ENCODE peak calls at places on chromosomes 16 and 17, in four cellular contexts. One of them, this sample, is unnamed.

GRCh38 chr17:45430738-45431530 is 1.7 kb downstream of the ARHGAP27 start:
- DNase-seq in HepG2: no peak
- DNase-seq in K562: no peak
- DNase-seq in A549: no peak
- DNase-seq in this sample: peak; percentile 49

GRCh38 chr17:62705781-62706597 is 78.5 kb downstream of the MRC2 start:
- DNase-seq in HepG2: no peak
- DNase-seq in K562: no peak
- DNase-seq in A549: no peak
- DNase-seq in this sample: no peak

GRCh38 chr16:73032548-73033270 is 15.2 kb downstream of the ZFHX3 start:
- DNase-seq in K562: no peak
- DNase-seq in A549: no peak
- DNase-seq in HepG2: no peak
- DNase-seq in this sample: no peak

GRCh38 chr17:20097362-20097761 is 88.2 kb downstream of the SPECC1 start:
- DNase-seq in HepG2: no peak
- DNase-seq in A549: no peak
- DNase-seq in K562: no peak
- DNase-seq in this sample: no peak

GRCh38 chr17:7383371-7383741 is 2.5 kb downstream of the TNK1 start:
- DNase-seq in A549: no peak
- DNase-seq in HepG2: no peak
- DNase-seq in K562: no peak
- DNase-seq in this sample: no peak

GRCh38 chr17:61285483-61286320 is 113.9 kb upstream of the TBX2 start:
- DNase-seq in HepG2: no peak
- DNase-seq in A549: no peak
- DNase-seq in K562: no peak
- DNase-seq in this sample: no peak

GRCh38 chr16:1688807-1689560 is 10.9 kb downstream of the JPT2 start:
- DNase-seq in K562: no peak
- DNase-seq in A549: peak; percentile 93
- DNase-seq in HepG2: peak; percentile 88
- DNase-seq in this sample: no peak

GRCh38 chr16:49528564-49529150 is 155.1 kb downstream of the C16orf78 start:
- DNase-seq in A549: no peak
- DNase-seq in HepG2: no peak
- DNase-seq in K562: no peak
- DNase-seq in this sample: no peak

GRCh38 chr16:21166561-21166961 is 8.1 kb downstream of the LDAF1 start:
- DNase-seq in HepG2: no peak
- DNase-seq in K562: peak; percentile 13
- DNase-seq in A549: no peak
- DNase-seq in this sample: peak; percentile 27

GRCh38 chr16:31301708-31302400 is 42.1 kb downstream of the ITGAM start:
- DNase-seq in K562: no peak
- DNase-seq in HepG2: no peak
- DNase-seq in A549: peak; percentile 30
- DNase-seq in this sample: peak; percentile 91

GRCh38 chr17:27236710-27237315 is 57.1 kb upstream of the WSB1 start:
- DNase-seq in HepG2: peak; percentile 63
- DNase-seq in A549: peak; percentile 78
- DNase-seq in K562: peak; percentile 69
- DNase-seq in this sample: peak; percentile 78

GRCh38 chr16:25020112-25020591 is 5.0 kb upstream of the ARHGAP17 start:
- DNase-seq in K562: no peak
- DNase-seq in A549: no peak
- DNase-seq in HepG2: no peak
- DNase-seq in this sample: no peak

GRCh38 chr17:59621771-59622170 is 2.1 kb downstream of the CLTC start:
- DNase-seq in A549: no peak
- DNase-seq in HepG2: no peak
- DNase-seq in K562: no peak
- DNase-seq in this sample: no peak

GRCh38 chr17:59620064-59620359 is 317 bp downstream of the CLTC start:
- DNase-seq in K562: no peak
- DNase-seq in HepG2: no peak
- DNase-seq in A549: no peak
- DNase-seq in this sample: no peak

GRCh38 chr17:59619313-59620063 is at the start of gene CLTC:
- DNase-seq in HepG2: peak; percentile 97
- DNase-seq in K562: peak; percentile 87
- DNase-seq in A549: peak; percentile 99
- DNase-seq in this sample: peak; percentile 96

GRCh38 chr17:59618894-59619312 is 792 bp upstream of the CLTC start:
- DNase-seq in A549: no peak
- DNase-seq in K562: peak; percentile 89
- DNase-seq in HepG2: peak; percentile 87
- DNase-seq in this sample: no peak

GRCh38 chr17:59620518-59621259 is 994 bp downstream of the CLTC start:
- DNase-seq in HepG2: peak; percentile 49
- DNase-seq in K562: peak; percentile 79
- DNase-seq in A549: peak; percentile 60
- DNase-seq in this sample: peak; percentile 74
- TF ChIP-seq MYC in HepG2: no peak
- TF ChIP-seq MYC in K562: no peak
- TF ChIP-seq MYC in A549: no peak
- TF ChIP-seq MYC in this sample: no peak

GRCh38 chr16:68889508-68890150 is 46.3 kb downstream of the TANGO6 start:
- DNase-seq in K562: no peak
- DNase-seq in A549: no peak
- DNase-seq in HepG2: peak; percentile 34
- DNase-seq in this sample: no peak

GRCh38 chr16:68884867-68885266 is 41.5 kb downstream of the TANGO6 start:
- DNase-seq in A549: no peak
- DNase-seq in K562: no peak
- DNase-seq in HepG2: no peak
- DNase-seq in this sample: no peak

GRCh38 chr16:68885321-68885720 is 42.0 kb downstream of the TANGO6 start:
- DNase-seq in A549: no peak
- DNase-seq in K562: no peak
- DNase-seq in HepG2: no peak
- DNase-seq in this sample: no peak

GRCh38 chr16:68884391-68884790 is 41.1 kb downstream of the TANGO6 start:
- DNase-seq in HepG2: no peak
- DNase-seq in A549: no peak
- DNase-seq in K562: no peak
- DNase-seq in this sample: no peak

GRCh38 chr16:68887107-68887506 is 43.8 kb downstream of the TANGO6 start:
- DNase-seq in A549: no peak
- DNase-seq in HepG2: no peak
- DNase-seq in K562: no peak
- DNase-seq in this sample: no peak
- TF ChIP-seq MYC in A549: no peak
- TF ChIP-seq MYC in HepG2: no peak
- TF ChIP-seq MYC in K562: no peak
- TF ChIP-seq MYC in this sample: no peak

GRCh38 chr17:77592503-77592902 is 366.0 kb upstream of the TNRC6C start:
- DNase-seq in K562: no peak
- DNase-seq in HepG2: no peak
- DNase-seq in A549: no peak
- DNase-seq in this sample: no peak

GRCh38 chr17:77594416-77595209 is 363.9 kb upstream of the TNRC6C start:
- DNase-seq in K562: no peak
- DNase-seq in HepG2: no peak
- DNase-seq in A549: no peak
- DNase-seq in this sample: no peak

GRCh38 chr17:77593081-77593480 is 365.4 kb upstream of the TNRC6C start:
- DNase-seq in HepG2: no peak
- DNase-seq in K562: no peak
- DNase-seq in A549: no peak
- DNase-seq in this sample: no peak

GRCh38 chr17:77596491-77597420 is 361.7 kb upstream of the TNRC6C start:
- DNase-seq in K562: no peak
- DNase-seq in HepG2: no peak
- DNase-seq in A549: no peak
- DNase-seq in this sample: no peak

GRCh38 chr17:77591231-77591785 is 367.2 kb upstream of the TNRC6C start:
- DNase-seq in K562: no peak
- DNase-seq in HepG2: no peak
- DNase-seq in A549: no peak
- DNase-seq in this sample: no peak
- TF ChIP-seq MYC in K562: no peak
- TF ChIP-seq MYC in HepG2: no peak
- TF ChIP-seq MYC in A549: no peak
- TF ChIP-seq MYC in this sample: no peak

DNA sequence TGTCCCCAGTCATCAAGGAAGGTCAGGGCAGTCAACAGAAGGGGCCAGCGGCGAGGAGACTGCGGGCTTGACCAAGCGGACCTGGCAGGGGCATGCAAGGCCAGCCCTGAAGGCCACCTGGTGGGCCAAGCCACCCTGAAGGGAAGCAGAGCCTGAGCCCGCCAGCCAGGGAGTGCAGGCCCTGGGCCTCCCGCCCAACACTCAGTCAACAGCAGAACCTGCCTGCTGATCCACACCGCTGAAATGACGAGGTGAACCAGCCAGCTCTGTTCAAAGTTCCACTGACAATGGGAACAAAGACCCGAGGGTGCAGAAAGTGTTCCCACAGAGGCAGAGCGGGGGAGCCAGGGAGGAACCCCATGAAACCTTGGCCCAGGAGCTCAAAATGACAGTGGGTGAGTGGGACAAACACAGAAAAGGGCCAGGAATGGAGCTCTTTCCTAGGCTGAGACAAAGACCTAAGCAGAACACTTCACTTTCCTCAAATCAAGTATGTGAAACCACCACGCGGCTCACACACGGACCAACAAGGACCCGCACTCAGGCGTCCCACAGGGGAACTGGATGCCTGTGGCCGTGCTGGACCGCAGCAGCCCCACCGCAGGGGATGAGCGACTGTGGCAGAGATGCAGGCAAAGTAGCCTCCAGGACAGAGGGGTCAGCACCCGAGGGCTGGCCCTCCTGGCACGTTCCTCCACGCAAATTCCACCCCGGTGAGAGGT is 12.0 kb downstream of the AXIN1 start:
- DNase-seq in HepG2: peak; percentile 66
- DNase-seq in A549: no peak
- DNase-seq in K562: no peak
- DNase-seq in this sample: no peak
- TF ChIP-seq MYC in HepG2: peak; percentile 69
- TF ChIP-seq MYC in A549: no peak
- TF ChIP-seq MYC in K562: no peak
- TF ChIP-seq MYC in this sample: no peak

DNA sequence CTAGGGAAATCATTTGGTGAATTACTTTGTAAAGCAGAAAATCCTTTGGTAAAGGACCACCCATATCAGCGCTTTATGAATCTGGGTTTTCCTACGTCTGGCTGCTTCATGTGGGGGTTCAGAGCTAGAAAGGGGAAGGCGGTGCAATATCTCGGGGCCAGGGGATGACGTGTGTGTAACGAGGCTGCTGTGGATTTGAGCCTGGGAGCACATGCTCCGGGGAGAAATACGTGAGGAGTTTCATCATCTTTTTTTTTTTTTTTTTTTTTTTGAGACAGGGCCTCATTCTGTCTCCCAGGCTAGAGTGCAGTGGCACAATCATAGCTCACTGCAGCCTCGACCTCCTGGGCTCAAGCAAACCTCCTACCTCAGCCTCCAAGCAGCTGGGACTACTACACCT is 3.5 kb upstream of the SRL start:
- DNase-seq in K562: no peak
- DNase-seq in A549: no peak
- DNase-seq in HepG2: no peak
- DNase-seq in this sample: no peak
- TF ChIP-seq MYC in K562: peak; percentile 41
- TF ChIP-seq MYC in A549: no peak
- TF ChIP-seq MYC in HepG2: no peak
- TF ChIP-seq MYC in this sample: no peak

GRCh38 chr17:73547790-73548189 is 96.5 kb downstream of the SDK2 start:
- DNase-seq in K562: no peak
- DNase-seq in HepG2: no peak
- DNase-seq in A549: no peak
- DNase-seq in this sample: no peak
- TF ChIP-seq MYC in K562: no peak
- TF ChIP-seq MYC in HepG2: no peak
- TF ChIP-seq MYC in A549: no peak
- TF ChIP-seq MYC in this sample: no peak